ENCODE peak calls at places on chromosomes 11 and 22, in four cellular contexts. One of them, this sample, is unnamed.
A peak's percentile ranks its signal among the peaks of the same experiment; 100 is the strongest.

GRCh38 chr11:129803533-129803932 is 12.1 kb upstream of the TMEM45B start:
- DNase-seq in cardiac muscle cell: no peak
- DNase-seq in psoas muscle: no peak
- DNase-seq in neural progenitor cell: no peak
- DNase-seq in this sample: no peak

GRCh38 chr11:124898711-124899110 is 1.0 kb upstream of the ROBO4 start:
- DNase-seq in cardiac muscle cell: no peak
- DNase-seq in psoas muscle: peak; percentile 47
- DNase-seq in neural progenitor cell: no peak
- DNase-seq in this sample: no peak

GRCh38 chr11:60788401-60789110 is 3.4 kb downstream of the MS4A10 start:
- DNase-seq in cardiac muscle cell: no peak
- DNase-seq in psoas muscle: no peak
- DNase-seq in neural progenitor cell: no peak
- DNase-seq in this sample: peak; percentile 48

GRCh38 chr22:32904044-32904443 is 102.5 kb downstream of the TIMP3 start:
- DNase-seq in cardiac muscle cell: peak; percentile 75
- DNase-seq in psoas muscle: no peak
- DNase-seq in neural progenitor cell: peak; percentile 60
- DNase-seq in this sample: peak; percentile 56

GRCh38 chr11:66619080-66619554 is 2.7 kb downstream of the RBM14 start:
- DNase-seq in cardiac muscle cell: peak; percentile 65
- DNase-seq in psoas muscle: no peak
- DNase-seq in neural progenitor cell: no peak
- DNase-seq in this sample: no peak

GRCh38 chr11:60457576-60457975 is 1.9 kb downstream of the MS4A1 start:
- DNase-seq in cardiac muscle cell: no peak
- DNase-seq in psoas muscle: no peak
- DNase-seq in neural progenitor cell: no peak
- DNase-seq in this sample: peak; percentile 80

GRCh38 chr22:29128891-29129643 is 56.2 kb downstream of the KREMEN1 start:
- DNase-seq in cardiac muscle cell: no peak
- DNase-seq in psoas muscle: no peak
- DNase-seq in neural progenitor cell: no peak
- DNase-seq in this sample: no peak

GRCh38 chr11:6402561-6402981 is 12.3 kb downstream of the SMPD1 start:
- DNase-seq in cardiac muscle cell: no peak
- DNase-seq in psoas muscle: no peak
- DNase-seq in neural progenitor cell: no peak
- DNase-seq in this sample: no peak

GRCh38 chr11:103464420-103464819 is 355.2 kb downstream of the DYNC2H1 start:
- DNase-seq in cardiac muscle cell: no peak
- DNase-seq in psoas muscle: no peak
- DNase-seq in neural progenitor cell: no peak
- DNase-seq in this sample: no peak

GRCh38 chr11:27398413-27398780 is 35.4 kb upstream of the CCDC34 start:
- DNase-seq in cardiac muscle cell: no peak
- DNase-seq in psoas muscle: no peak
- DNase-seq in neural progenitor cell: no peak
- DNase-seq in this sample: no peak

GRCh38 chr22:35749808-35750207 is 32.1 kb downstream of the APOL5 start:
- DNase-seq in cardiac muscle cell: peak; percentile 36
- DNase-seq in psoas muscle: no peak
- DNase-seq in neural progenitor cell: no peak
- DNase-seq in this sample: peak; percentile 94

GRCh38 chr22:29481265-29482000 is 1.4 kb downstream of the NEFH start:
- DNase-seq in cardiac muscle cell: peak; percentile 33
- DNase-seq in psoas muscle: peak; percentile 27
- DNase-seq in neural progenitor cell: peak; percentile 56
- DNase-seq in this sample: no peak

GRCh38 chr11:117099681-117100080 is 1.5 kb upstream of the SIK3 start:
- DNase-seq in cardiac muscle cell: no peak
- DNase-seq in psoas muscle: no peak
- DNase-seq in neural progenitor cell: peak; percentile 38
- DNase-seq in this sample: no peak

GRCh38 chr11:67615455-67616430 is 9.0 kb downstream of the NDUFV1 start:
- DNase-seq in cardiac muscle cell: peak; percentile 65
- DNase-seq in psoas muscle: peak; percentile 47
- DNase-seq in neural progenitor cell: peak; percentile 54
- DNase-seq in this sample: peak; percentile 89

GRCh38 chr11:74013141-74013540 is 4.3 kb upstream of the UCP3 start:
- DNase-seq in cardiac muscle cell: no peak
- DNase-seq in psoas muscle: no peak
- DNase-seq in neural progenitor cell: no peak
- DNase-seq in this sample: no peak

GRCh38 chr22:23840026-23840425 is 1.2 kb upstream of the DERL3 start:
- DNase-seq in cardiac muscle cell: no peak
- DNase-seq in psoas muscle: no peak
- DNase-seq in neural progenitor cell: no peak
- DNase-seq in this sample: no peak

GRCh38 chr11:67389477-67389876 is 2.3 kb upstream of the RAD9A start:
- DNase-seq in cardiac muscle cell: peak; percentile 65
- DNase-seq in psoas muscle: no peak
- DNase-seq in neural progenitor cell: peak; percentile 66
- DNase-seq in this sample: peak; percentile 76

GRCh38 chr11:70265341-70265740 is 5.1 kb upstream of the PPFIA1 start:
- DNase-seq in cardiac muscle cell: no peak
- DNase-seq in psoas muscle: no peak
- DNase-seq in neural progenitor cell: no peak
- DNase-seq in this sample: peak; percentile 87

GRCh38 chr11:1234771-1235614 is 12.1 kb downstream of the MUC5B start:
- DNase-seq in cardiac muscle cell: no peak
- DNase-seq in psoas muscle: peak; percentile 11
- DNase-seq in neural progenitor cell: peak; percentile 1
- DNase-seq in this sample: no peak

GRCh38 chr22:43262990-43263644 is 76.2 kb upstream of the TTLL12 start:
- DNase-seq in cardiac muscle cell: no peak
- DNase-seq in psoas muscle: no peak
- DNase-seq in neural progenitor cell: no peak
- DNase-seq in this sample: no peak

GRCh38 chr11:85407648-85408047 is 219.5 kb downstream of the DLG2 start:
- DNase-seq in cardiac muscle cell: peak; percentile 73
- DNase-seq in psoas muscle: no peak
- DNase-seq in neural progenitor cell: no peak
- DNase-seq in this sample: no peak

GRCh38 chr11:96229354-96229973 is 113.5 kb downstream of the MAML2 start:
- DNase-seq in cardiac muscle cell: no peak
- DNase-seq in psoas muscle: no peak
- DNase-seq in neural progenitor cell: no peak
- DNase-seq in this sample: no peak

GRCh38 chr11:96228911-96229310 is 114.1 kb downstream of the MAML2 start:
- DNase-seq in cardiac muscle cell: no peak
- DNase-seq in psoas muscle: no peak
- DNase-seq in neural progenitor cell: no peak
- DNase-seq in this sample: no peak

GRCh38 chr11:96227244-96227643 is 115.8 kb downstream of the MAML2 start:
- DNase-seq in cardiac muscle cell: no peak
- DNase-seq in psoas muscle: no peak
- DNase-seq in neural progenitor cell: no peak
- DNase-seq in this sample: no peak

GRCh38 chr11:96228472-96228871 is 114.5 kb downstream of the MAML2 start:
- DNase-seq in cardiac muscle cell: no peak
- DNase-seq in psoas muscle: peak; percentile 65
- DNase-seq in neural progenitor cell: no peak
- DNase-seq in this sample: no peak

DNA sequence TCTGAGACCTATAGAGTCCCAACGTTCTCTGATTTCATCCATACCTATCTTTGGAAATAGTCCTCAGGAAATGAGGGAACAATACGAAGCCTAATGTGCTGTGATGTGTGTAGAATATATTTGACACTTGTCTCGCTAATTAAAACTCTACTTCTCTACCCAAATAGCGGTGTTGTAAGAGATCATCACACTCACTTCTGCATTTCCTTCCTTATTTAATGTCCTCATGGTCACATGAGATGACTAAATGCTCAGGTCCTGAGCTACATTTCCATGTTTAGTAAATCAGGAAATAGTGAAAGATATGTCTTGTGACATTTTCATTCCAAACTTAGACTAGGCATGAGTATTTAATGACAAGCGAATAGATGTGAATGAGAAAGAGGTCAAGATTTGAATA is 112.3 kb downstream of the MAML2 start:
- DNase-seq in cardiac muscle cell: no peak
- DNase-seq in psoas muscle: no peak
- DNase-seq in neural progenitor cell: no peak
- DNase-seq in this sample: no peak
- H3K27ac ChIP-seq in cardiac muscle cell: no peak overlapping the region
- H3K27ac ChIP-seq in psoas muscle: no peak overlapping the region
- H3K27ac ChIP-seq in neural progenitor cell: no peak overlapping the region
- H3K27ac ChIP-seq in this sample: no peak overlapping the region

GRCh38 chr11:12079726-12080556 is 30.4 kb upstream of the MICAL2 start:
- DNase-seq in cardiac muscle cell: no peak
- DNase-seq in psoas muscle: peak; percentile 60
- DNase-seq in neural progenitor cell: no peak
- DNase-seq in this sample: no peak
- H3K27ac ChIP-seq in cardiac muscle cell: no peak overlapping the region
- H3K27ac ChIP-seq in psoas muscle: no peak overlapping the region
- H3K27ac ChIP-seq in neural progenitor cell: no peak overlapping the region
- H3K27ac ChIP-seq in this sample: no peak overlapping the region

GRCh38 chr22:37697540-37697835 is 640 bp downstream of the TRIOBP start:
- DNase-seq in cardiac muscle cell: no peak
- DNase-seq in psoas muscle: no peak
- DNase-seq in neural progenitor cell: no peak
- DNase-seq in this sample: no peak

GRCh38 chr22:37701121-37701786 is 4.4 kb downstream of the TRIOBP start:
- DNase-seq in cardiac muscle cell: no peak
- DNase-seq in psoas muscle: no peak
- DNase-seq in neural progenitor cell: no peak
- DNase-seq in this sample: no peak

GRCh38 chr22:37690901-37691504 is 4.9 kb downstream of the NOL12 start:
- DNase-seq in cardiac muscle cell: no peak
- DNase-seq in psoas muscle: peak; percentile 33
- DNase-seq in neural progenitor cell: no peak
- DNase-seq in this sample: peak; percentile 37

GRCh38 chr22:37692627-37693285 is 4.1 kb upstream of the TRIOBP start:
- DNase-seq in cardiac muscle cell: no peak
- DNase-seq in psoas muscle: no peak
- DNase-seq in neural progenitor cell: no peak
- DNase-seq in this sample: peak; percentile 92

DNA sequence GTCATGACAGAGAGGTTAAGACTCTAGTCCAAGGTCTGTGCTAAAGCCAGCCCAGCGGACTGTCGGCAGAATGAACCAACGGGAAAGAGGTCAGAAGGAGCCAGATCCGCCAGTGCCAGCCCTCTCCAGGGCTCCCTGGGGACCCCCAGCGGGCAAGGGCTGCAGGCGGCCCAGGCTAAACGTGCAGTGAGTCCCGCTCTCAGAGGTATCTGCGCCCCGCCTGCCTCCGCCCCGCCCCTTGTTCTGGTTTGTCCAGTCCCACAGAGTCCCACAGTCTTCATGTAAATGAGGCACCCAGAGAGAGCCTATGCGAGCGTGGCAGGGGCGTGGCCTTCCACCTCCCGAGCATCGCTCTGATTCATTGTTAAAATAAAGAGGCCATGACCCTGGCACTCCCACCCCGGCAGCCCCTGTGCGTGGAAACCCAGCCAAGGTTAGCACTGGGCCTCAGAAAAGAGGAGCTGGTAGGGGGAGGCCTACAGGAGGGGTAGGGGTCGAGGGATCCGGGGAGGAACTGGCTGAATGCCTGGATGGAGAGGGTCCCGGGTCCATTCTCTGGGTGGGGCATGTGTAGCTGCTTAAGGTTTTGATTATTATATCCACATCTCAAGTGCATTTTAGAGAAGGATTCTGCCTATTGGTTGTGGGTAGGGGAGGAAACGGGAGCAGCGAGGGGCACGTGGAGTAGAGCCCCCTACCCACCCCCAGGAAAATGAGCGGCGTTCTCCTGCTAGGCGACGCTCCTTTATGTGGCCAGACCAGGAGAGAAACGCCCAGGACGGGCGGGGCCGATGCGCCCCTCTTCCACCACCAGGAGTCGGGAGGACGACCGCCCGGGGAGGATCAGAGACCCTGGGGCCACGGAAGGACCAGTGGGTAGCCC is at the start of gene TRIOBP:
- DNase-seq in cardiac muscle cell: peak; percentile 100
- DNase-seq in psoas muscle: peak; percentile 95
- DNase-seq in neural progenitor cell: peak; percentile 98
- DNase-seq in this sample: peak; percentile 98
- H3K27ac ChIP-seq in cardiac muscle cell: peak within 1 kb of the TSS; percentile 66
- H3K27ac ChIP-seq in psoas muscle: no peak within 1 kb of the TSS
- H3K27ac ChIP-seq in neural progenitor cell: no peak within 1 kb of the TSS
- H3K27ac ChIP-seq in this sample: peak within 1 kb of the TSS; percentile 86

GRCh38 chr22:38741166-38741565 is 14.6 kb downstream of the SUN2 start:
- DNase-seq in cardiac muscle cell: no peak
- DNase-seq in psoas muscle: no peak
- DNase-seq in neural progenitor cell: no peak
- DNase-seq in this sample: no peak

GRCh38 chr22:38741576-38741975 is 14.2 kb downstream of the SUN2 start:
- DNase-seq in cardiac muscle cell: no peak
- DNase-seq in psoas muscle: no peak
- DNase-seq in neural progenitor cell: no peak
- DNase-seq in this sample: no peak

GRCh38 chr22:38740754-38741153 is 15.0 kb downstream of the SUN2 start:
- DNase-seq in cardiac muscle cell: no peak
- DNase-seq in psoas muscle: no peak
- DNase-seq in neural progenitor cell: no peak
- DNase-seq in this sample: no peak

GRCh38 chr22:38739300-38740055 is 16.3 kb downstream of the SUN2 start:
- DNase-seq in cardiac muscle cell: no peak
- DNase-seq in psoas muscle: no peak
- DNase-seq in neural progenitor cell: no peak
- DNase-seq in this sample: no peak

GRCh38 chr22:38740116-38740723 is 15.6 kb downstream of the SUN2 start:
- DNase-seq in cardiac muscle cell: no peak
- DNase-seq in psoas muscle: no peak
- DNase-seq in neural progenitor cell: no peak
- DNase-seq in this sample: no peak
- H3K27ac ChIP-seq in cardiac muscle cell: no peak overlapping the region
- H3K27ac ChIP-seq in psoas muscle: peak overlapping the region; percentile 34
- H3K27ac ChIP-seq in neural progenitor cell: no peak overlapping the region
- H3K27ac ChIP-seq in this sample: no peak overlapping the region

DNA sequence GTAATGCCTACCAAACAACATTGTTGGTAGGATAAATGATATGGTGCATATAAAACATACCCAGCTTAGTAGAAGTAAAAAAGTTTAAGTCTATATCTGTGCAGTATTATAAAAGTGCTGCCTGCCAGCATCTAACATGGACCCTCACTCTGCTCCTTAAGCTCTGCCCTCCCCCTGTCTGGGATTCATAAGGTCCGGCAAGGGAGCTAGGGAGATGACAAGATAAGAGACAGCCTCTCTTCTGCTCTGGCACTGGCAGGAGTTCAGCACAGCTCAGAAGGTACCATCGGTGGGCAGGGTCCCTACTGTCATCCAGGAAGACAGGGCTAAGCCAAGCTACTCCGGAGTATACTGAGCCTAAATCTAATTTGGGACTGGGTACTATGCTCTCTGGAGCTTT is 42.8 kb downstream of the TRIM66 start:
- DNase-seq in cardiac muscle cell: no peak
- DNase-seq in psoas muscle: no peak
- DNase-seq in neural progenitor cell: no peak
- DNase-seq in this sample: no peak
- H3K27ac ChIP-seq in cardiac muscle cell: no peak overlapping the region
- H3K27ac ChIP-seq in psoas muscle: no peak overlapping the region
- H3K27ac ChIP-seq in neural progenitor cell: no peak overlapping the region
- H3K27ac ChIP-seq in this sample: no peak overlapping the region

GRCh38 chr11:134365011-134365925 is 33.5 kb downstream of the GLB1L2 start:
- DNase-seq in cardiac muscle cell: no peak
- DNase-seq in psoas muscle: no peak
- DNase-seq in neural progenitor cell: no peak
- DNase-seq in this sample: no peak
- H3K27ac ChIP-seq in cardiac muscle cell: no peak overlapping the region
- H3K27ac ChIP-seq in psoas muscle: no peak overlapping the region
- H3K27ac ChIP-seq in neural progenitor cell: no peak overlapping the region
- H3K27ac ChIP-seq in this sample: no peak overlapping the region

GRCh38 chr11:2387266-2387982 is 10.3 kb downstream of the CD81 start:
- DNase-seq in cardiac muscle cell: no peak
- DNase-seq in psoas muscle: no peak
- DNase-seq in neural progenitor cell: peak; percentile 32
- DNase-seq in this sample: peak; percentile 85
- H3K27ac ChIP-seq in cardiac muscle cell: no peak overlapping the region
- H3K27ac ChIP-seq in psoas muscle: peak overlapping the region; percentile 16
- H3K27ac ChIP-seq in neural progenitor cell: peak overlapping the region; percentile 53
- H3K27ac ChIP-seq in this sample: peak overlapping the region; percentile 100

This sample was measured in Karpas-422.